ENCODE peak calls at places on chromosomes 6 and 20, in six cellular contexts. H, G, L, M, P and S are unnamed samples. For H3K4me1, the result is how much of the 10 kb centered on the place peaks cover.

GRCh38 chr20:3414122-3414521 is 6.7 kb upstream of the DNAAF9 start:
- DNase-seq in H (no peak), G (no peak), L (no peak), M (no peak), P (no peak), S (no peak)

GRCh38 chr6:106568518-106568917 is 60.8 kb downstream of the RTN4IP1 start:
- DNase-seq in H (no peak), G (no peak), L (no peak), M (no peak), P (no peak), S (no peak)

GRCh38 chr20:38060536-38060935 is 27.0 kb downstream of the RPRD1B start:
- DNase-seq in H (no peak), G (no peak), L (no peak), M (no peak), P (no peak), S (no peak)

GRCh38 chr6:133132092-133132491 is 109.1 kb upstream of the EYA4 start:
- DNase-seq in H (no peak), G (no peak), L (no peak), M (no peak), P (peak), S (peak)

GRCh38 chr6:20732896-20733295 is 198.6 kb downstream of the CDKAL1 start:
- DNase-seq in H (no peak), G (no peak), L (no peak), M (no peak), P (no peak), S (no peak)

GRCh38 chr20:36391955-36392354 is 85.8 kb downstream of the DLGAP4 start:
- DNase-seq in H (no peak), G (no peak), L (no peak), M (no peak), P (no peak), S (no peak)

GRCh38 chr6:14770572-14770971 is 475.3 kb upstream of the JARID2 start:
- DNase-seq in H (no peak), G (no peak), L (no peak), M (peak), P (peak), S (no peak)

GRCh38 chr6:56839533-56840183 is 115.2 kb upstream of the BEND6 start:
- DNase-seq in H (no peak), G (no peak), L (no peak), M (no peak), P (no peak), S (no peak)

GRCh38 chr6:38241200-38241599 is 398.5 kb downstream of the BTBD9 start:
- DNase-seq in H (no peak), G (no peak), L (no peak), M (no peak), P (no peak), S (no peak)

GRCh38 chr6:33008944-33009861 is at the start of gene HLA-DOA:
- DNase-seq in H (peak), G (no peak), L (no peak), M (peak), P (peak), S (no peak)

DNA sequence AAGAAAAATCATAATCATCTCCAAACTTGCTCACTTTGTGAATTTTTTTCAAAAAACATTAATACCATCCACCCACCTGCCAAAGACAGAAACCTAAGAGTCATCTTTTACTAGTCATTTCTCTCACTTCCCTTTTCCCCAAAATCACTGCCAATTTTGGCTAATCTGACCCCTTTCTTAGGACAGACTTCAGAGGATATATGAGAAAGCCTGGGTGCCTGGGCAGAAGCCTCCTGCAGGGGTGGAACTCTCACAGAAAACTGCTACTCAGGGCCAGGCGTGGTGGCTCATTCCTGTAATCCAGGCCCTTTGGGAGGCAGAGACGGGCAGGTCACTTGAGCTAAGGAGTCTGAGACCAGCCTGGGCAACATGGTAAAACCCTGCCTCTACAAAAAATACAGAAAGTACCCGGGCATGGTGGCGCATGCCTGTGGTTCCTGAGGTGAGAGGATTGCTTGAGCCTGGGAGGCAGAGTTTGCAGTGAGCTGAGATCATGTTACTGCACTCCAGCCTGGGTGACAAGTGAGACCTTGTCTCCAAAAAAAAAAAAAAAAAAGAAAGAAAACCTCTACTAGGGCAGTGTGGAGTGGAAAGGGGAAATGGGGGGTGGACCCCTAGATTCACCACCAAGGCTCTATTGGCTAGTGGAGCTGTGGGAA is 3.8 kb downstream of the DEK start:
- DNase-seq in H (no peak), G (no peak), L (no peak), M (no peak), P (peak), S (no peak)
- TF ChIP-seq CTCF in H (no peak), G (no peak), L (no peak), M (no peak), P (no peak), S (no peak)

DNA sequence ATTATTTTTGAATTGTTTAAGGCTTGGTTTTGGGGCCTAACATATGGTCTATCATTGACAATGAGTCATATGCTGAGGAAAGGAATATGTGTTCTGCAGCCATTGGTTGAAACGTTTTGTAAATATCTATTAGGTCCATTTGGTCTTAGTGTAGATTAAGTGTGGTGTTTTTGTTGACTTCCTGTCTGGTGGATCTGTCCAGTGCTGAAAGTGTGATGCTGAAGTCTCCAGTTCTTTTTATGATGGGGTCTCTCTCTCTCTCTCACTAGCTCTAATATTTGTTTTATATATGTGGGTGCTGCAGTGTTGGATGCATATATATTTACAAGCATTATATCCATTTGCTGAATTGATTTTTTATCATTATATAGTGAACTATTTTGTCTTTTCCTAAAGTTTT is 727.2 kb downstream of the KHDRBS2 start:
- DNase-seq in H (no peak), G (no peak), L (no peak), M (no peak), P (no peak), S (no peak)
- H3K4me1 ChIP-seq in H (under half), G (under half), L (under half), M (under half), P (under half), S (under half)

DNA sequence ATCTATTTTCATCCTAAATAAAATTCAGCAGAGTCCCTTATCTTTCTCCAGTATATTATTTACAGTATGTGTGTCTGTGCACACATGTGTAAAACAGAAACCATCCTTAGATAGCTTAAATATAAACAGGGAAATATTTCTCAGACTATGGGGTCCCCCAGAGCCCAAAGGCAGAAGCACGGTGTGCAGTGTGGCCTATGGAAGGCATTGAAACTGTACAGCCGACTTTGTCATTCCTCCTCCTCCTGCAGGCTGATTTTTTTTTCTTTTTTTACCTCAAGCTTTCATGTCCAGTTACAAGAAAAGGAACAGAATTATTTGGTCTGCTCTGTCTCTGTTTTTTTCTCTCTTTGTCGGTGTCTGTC is 31.9 kb upstream of the SLC35D3 start:
- DNase-seq in H (no peak), G (no peak), L (no peak), M (no peak), P (no peak), S (no peak)
- TF ChIP-seq CTCF in H (no peak), G (no peak), L (no peak), M (no peak), P (no peak), S (no peak)

GRCh38 chr6:111423055-111423633 is 59.9 kb downstream of the REV3L start:
- DNase-seq in H (no peak), G (no peak), L (no peak), M (no peak), P (no peak), S (no peak)
- H3K4me1 ChIP-seq in H (under half), G (under half), L (under half), M (half or more), P (under half), S (under half)

GRCh38 chr20:4522310-4522709 is 199.4 kb upstream of the PRND start:
- DNase-seq in H (no peak), G (no peak), L (no peak), M (no peak), P (no peak), S (no peak)

GRCh38 chr20:4524307-4524706 is 197.4 kb upstream of the PRND start:
- DNase-seq in H (no peak), G (no peak), L (no peak), M (no peak), P (no peak), S (no peak)

GRCh38 chr20:4521170-4521968 is 200.3 kb upstream of the PRND start:
- DNase-seq in H (no peak), G (no peak), L (no peak), M (no peak), P (no peak), S (no peak)

GRCh38 chr20:4516851-4517250 is 204.9 kb upstream of the PRND start:
- DNase-seq in H (no peak), G (no peak), L (no peak), M (no peak), P (no peak), S (no peak)

GRCh38 chr20:4519530-4519929 is 202.2 kb upstream of the PRND start:
- DNase-seq in H (no peak), G (no peak), L (peak), M (no peak), P (no peak), S (no peak)
- TF ChIP-seq CTCF in H (no peak), G (no peak), L (no peak), M (peak), P (peak), S (no peak)